ENCODE peak calls at places on chromosomes 6 and 20, in nine cellular contexts. J is GM13976, F is AG04450, P is progenitor cell of endocrine pancreas, H is HFFc6, T is gastrocnemius medialis, O is cardiac muscle cell, L is B cell, U is NB4. V is an unnamed sample.

GRCh38 chr6:62999796-63000195 is 211.5 kb upstream of the FKBP1C start:
- DNase-seq in J (no peak), F (no peak), P (no peak), H (no peak), T (no peak), O (no peak), L (no peak), U (no peak), V (no peak)

GRCh38 chr6:3911614-3912336 is 62.6 kb downstream of the FAM50B start:
- DNase-seq in J (no peak), F (peak; percentile 43), P (no peak), H (peak; percentile 82), T (no peak), O (peak; percentile 88), L (no peak), U (no peak), V (no peak)

GRCh38 chr20:18663932-18664331 is 76.1 kb downstream of the DTD1 start:
- DNase-seq in J (no peak), F (no peak), P (no peak), H (no peak), T (no peak), O (no peak), L (no peak), U (no peak), V (no peak)

GRCh38 chr6:157762636-157763035 is 60.4 kb upstream of the SNX9 start:
- DNase-seq in J (no peak), F (no peak), P (no peak), H (no peak), T (no peak), O (no peak), L (peak; percentile 32), U (peak; percentile 34), V (no peak)

GRCh38 chr6:164286021-164286420 is 871.5 kb downstream of the QKI start:
- DNase-seq in J (no peak), F (no peak), P (no peak), H (no peak), T (no peak), O (peak; percentile 58), L (no peak), U (no peak), V (no peak)

GRCh38 chr6:157520986-157521664 is 140.1 kb downstream of the ZDHHC14 start:
- DNase-seq in J (no peak), F (no peak), P (no peak), H (no peak), T (no peak), O (no peak), L (no peak), U (peak; percentile 84), V (no peak)

GRCh38 chr6:33976425-33977360 is 169.2 kb downstream of the GRM4 start:
- DNase-seq in J (no peak), F (no peak), P (no peak), H (no peak), T (no peak), O (no peak), L (no peak), U (no peak), V (no peak)

GRCh38 chr6:169243154-169243553 is 10.5 kb downstream of the THBS2 start:
- DNase-seq in J (no peak), F (no peak), P (no peak), H (no peak), T (no peak), O (no peak), L (no peak), U (no peak), V (no peak)

GRCh38 chr6:64505312-64505711 is 869.7 kb downstream of the PHF3 start:
- DNase-seq in J (peak; percentile 20), F (no peak), P (no peak), H (no peak), T (no peak), O (no peak), L (no peak), U (peak; percentile 56), V (peak; percentile 24)
- TF ChIP-seq CTCF in J (peak; percentile 31), F (peak; percentile 48), P (peak; percentile 67), H (peak; percentile 33), T (no peak), O (peak; percentile 47), L (no peak), U (peak; percentile 83), V (peak; percentile 64)

GRCh38 chr6:150894935-150895686 is 29.6 kb downstream of the MTHFD1L start:
- DNase-seq in J (peak; percentile 49), F (no peak), P (no peak), H (no peak), T (no peak), O (peak; percentile 50), L (no peak), U (no peak), V (no peak)
- TF ChIP-seq CTCF in J (no peak), F (peak; percentile 13), P (no peak), H (peak; percentile 35), T (no peak), O (no peak), L (no peak), U (no peak), V (peak; percentile 32)

GRCh38 chr20:54108817-54109216 is 38.4 kb upstream of the BCAS1 start:
- DNase-seq in J (no peak), F (no peak), P (no peak), H (no peak), T (no peak), O (no peak), L (no peak), U (no peak), V (no peak)

GRCh38 chr20:54107181-54107580 is 36.8 kb upstream of the BCAS1 start:
- DNase-seq in J (no peak), F (no peak), P (no peak), H (no peak), T (no peak), O (no peak), L (no peak), U (no peak), V (no peak)

GRCh38 chr20:54106162-54106561 is 35.8 kb upstream of the BCAS1 start:
- DNase-seq in J (no peak), F (no peak), P (no peak), H (no peak), T (no peak), O (no peak), L (no peak), U (no peak), V (no peak)

GRCh38 chr20:54108394-54108643 is 37.9 kb upstream of the BCAS1 start:
- DNase-seq in J (no peak), F (no peak), P (no peak), H (no peak), T (no peak), O (peak; percentile 33), L (no peak), U (no peak), V (no peak)

DNA sequence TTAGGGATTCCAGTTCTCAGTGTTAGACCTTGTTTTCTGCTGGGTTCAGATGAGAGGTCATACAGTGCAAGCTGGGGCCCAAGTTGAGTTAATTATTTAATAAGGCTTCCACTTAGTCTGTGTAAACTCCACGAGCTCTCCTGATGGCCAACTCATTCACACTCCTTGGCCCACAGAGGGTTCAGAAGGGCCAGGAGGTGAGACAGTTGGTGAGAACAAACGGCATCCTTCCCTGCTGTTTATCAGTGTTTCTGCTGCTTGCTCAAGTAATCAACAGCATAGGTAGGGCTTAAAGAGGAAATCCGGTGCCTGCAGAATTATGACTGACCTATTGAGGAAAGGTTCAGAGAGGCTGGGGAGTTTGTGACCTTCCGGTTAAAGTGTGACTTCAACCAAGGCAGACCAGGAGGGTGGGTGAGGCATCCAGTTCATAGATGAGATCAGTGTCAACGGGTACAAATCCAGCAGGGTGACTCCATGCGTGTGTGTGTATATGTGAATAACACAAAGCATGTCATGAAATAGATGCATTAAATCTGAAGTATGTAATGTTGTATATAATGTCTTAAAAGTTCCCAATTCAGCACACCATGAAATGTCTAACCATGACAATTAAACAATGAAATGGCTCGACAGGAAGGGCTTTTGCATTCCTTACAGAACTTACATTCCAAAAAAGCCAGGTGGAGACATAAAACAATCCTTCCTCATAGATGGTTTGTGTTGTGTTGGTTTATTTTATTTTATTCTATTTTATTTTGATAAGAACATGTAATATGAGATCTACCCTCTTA is 37.4 kb upstream of the BCAS1 start:
- DNase-seq in J (no peak), F (no peak), P (no peak), H (no peak), T (no peak), O (no peak), L (no peak), U (no peak), V (no peak)
- TF ChIP-seq CTCF in J (no peak), F (no peak), P (no peak), H (no peak), T (no peak), O (no peak), L (no peak), U (no peak), V (no peak)

GRCh38 chr6:114465511-114465910 is 122.7 kb upstream of the HS3ST5 start:
- DNase-seq in J (no peak), F (no peak), P (no peak), H (no peak), T (no peak), O (no peak), L (no peak), U (no peak), V (no peak)
- TF ChIP-seq CTCF in J (no peak), F (no peak), P (no peak), H (no peak), T (no peak), O (no peak), L (no peak), U (no peak), V (no peak)

GRCh38 chr20:32943490-32944052 is 60.7 kb downstream of the SUN5 start:
- DNase-seq in J (no peak), F (no peak), P (no peak), H (no peak), T (no peak), O (no peak), L (no peak), U (no peak), V (no peak)

GRCh38 chr20:32946629-32947028 is 57.6 kb downstream of the SUN5 start:
- DNase-seq in J (no peak), F (no peak), P (no peak), H (no peak), T (no peak), O (no peak), L (no peak), U (no peak), V (no peak)

GRCh38 chr20:32941155-32941885 is 62.9 kb downstream of the SUN5 start:
- DNase-seq in J (no peak), F (no peak), P (no peak), H (no peak), T (no peak), O (peak; percentile 2), L (no peak), U (peak; percentile 71), V (no peak)

GRCh38 chr20:32945710-32946221 is 58.5 kb downstream of the SUN5 start:
- DNase-seq in J (peak; percentile 18), F (peak; percentile 3), P (no peak), H (peak; percentile 27), T (no peak), O (peak; percentile 43), L (no peak), U (peak; percentile 52), V (no peak)
- TF ChIP-seq CTCF in J (no peak), F (peak; percentile 72), P (peak; percentile 63), H (peak; percentile 72), T (no peak), O (peak; percentile 68), L (no peak), U (peak; percentile 56), V (peak; percentile 74)

GRCh38 chr20:49388790-49389189 is 93.7 kb downstream of the KCNB1 start:
- DNase-seq in J (no peak), F (no peak), P (no peak), H (no peak), T (no peak), O (no peak), L (no peak), U (no peak), V (no peak)
- TF ChIP-seq CTCF in J (no peak), F (no peak), P (no peak), H (no peak), T (no peak), O (no peak), L (no peak), U (no peak), V (no peak)

V was measured in neural crest cell.